ENCODE peak calls at places on chromosomes 2 and 18, in five cellular contexts. A is thoracic aorta, D is adrenal gland, T is H1, M is GM23338. U is an unnamed sample. For H3K4me1, the result is how much of the 10 kb centered on the place peaks cover.

GRCh38 chr2:20439193-20439475 is 7.7 kb upstream of the RHOB start:
- DNase-seq in A (no peak), D (peak), T (no peak), M (no peak), U (no peak)

GRCh38 chr18:23629444-23629946 is 33.2 kb downstream of the ANKRD29 start:
- DNase-seq in A (no peak), D (no peak), T (no peak), M (no peak), U (peak)

GRCh38 chr18:43869451-43870008 is 592.2 kb upstream of the SYT4 start:
- DNase-seq in A (no peak), D (no peak), T (no peak), M (no peak), U (no peak)

GRCh38 chr2:85655961-85656403 is 12.0 kb downstream of the SFTPB start:
- DNase-seq in A (no peak), D (no peak), T (no peak), M (no peak), U (no peak)

GRCh38 chr18:8045890-8046289 is 478.8 kb downstream of the PTPRM start:
- DNase-seq in A (no peak), D (no peak), T (no peak), M (no peak), U (no peak)

GRCh38 chr18:12516049-12516677 is 108.4 kb downstream of the PRELID3A start:
- DNase-seq in A (no peak), D (no peak), T (no peak), M (no peak), U (no peak)

GRCh38 chr18:44725300-44726096 is 44.8 kb downstream of the SETBP1 start:
- DNase-seq in A (no peak), D (peak), T (no peak), M (no peak), U (no peak)

GRCh38 chr2:24818721-24819167 is 25.5 kb downstream of the CENPO start:
- DNase-seq in A (no peak), D (peak), T (no peak), M (no peak), U (peak)

GRCh38 chr2:95275151-95275515 is 884 bp downstream of the PROM2 start:
- DNase-seq in A (no peak), D (no peak), T (no peak), M (no peak), U (no peak)

GRCh38 chr2:66872056-66872821 is 437.3 kb downstream of the MEIS1 start:
- DNase-seq in A (no peak), D (no peak), T (no peak), M (no peak), U (no peak)

GRCh38 chr2:128137094-128137616 is 46.2 kb downstream of the UGGT1 start:
- DNase-seq in A (no peak), D (no peak), T (no peak), M (no peak), U (no peak)

GRCh38 chr2:26462511-26463251 is 15.2 kb downstream of the OTOF start:
- DNase-seq in A (no peak), D (peak), T (peak), M (peak), U (no peak)

GRCh38 chr2:154391051-154391450 is 307.4 kb upstream of the KCNJ3 start:
- DNase-seq in A (no peak), D (no peak), T (no peak), M (no peak), U (no peak)

GRCh38 chr2:154392256-154392655 is 306.2 kb upstream of the KCNJ3 start:
- DNase-seq in A (no peak), D (no peak), T (no peak), M (no peak), U (no peak)

GRCh38 chr2:154394600-154394999 is 303.9 kb upstream of the KCNJ3 start:
- DNase-seq in A (no peak), D (no peak), T (no peak), M (no peak), U (no peak)
- H3K4me1 ChIP-seq in A (under half), D (under half), T (under half), M (under half), U (under half)

GRCh38 chr2:10706033-10706432 is 15.4 kb upstream of the ATP6V1C2 start:
- DNase-seq in A (no peak), D (no peak), T (no peak), M (no peak), U (no peak)

GRCh38 chr2:10707831-10708230 is 13.6 kb upstream of the ATP6V1C2 start:
- DNase-seq in A (no peak), D (no peak), T (no peak), M (no peak), U (no peak)

GRCh38 chr2:10704034-10704594 is 14.3 kb upstream of the NOL10 start:
- DNase-seq in A (no peak), D (no peak), T (no peak), M (no peak), U (no peak)

GRCh38 chr2:10712186-10712809 is 9.1 kb upstream of the ATP6V1C2 start:
- DNase-seq in A (no peak), D (no peak), T (no peak), M (peak), U (no peak)

DNA sequence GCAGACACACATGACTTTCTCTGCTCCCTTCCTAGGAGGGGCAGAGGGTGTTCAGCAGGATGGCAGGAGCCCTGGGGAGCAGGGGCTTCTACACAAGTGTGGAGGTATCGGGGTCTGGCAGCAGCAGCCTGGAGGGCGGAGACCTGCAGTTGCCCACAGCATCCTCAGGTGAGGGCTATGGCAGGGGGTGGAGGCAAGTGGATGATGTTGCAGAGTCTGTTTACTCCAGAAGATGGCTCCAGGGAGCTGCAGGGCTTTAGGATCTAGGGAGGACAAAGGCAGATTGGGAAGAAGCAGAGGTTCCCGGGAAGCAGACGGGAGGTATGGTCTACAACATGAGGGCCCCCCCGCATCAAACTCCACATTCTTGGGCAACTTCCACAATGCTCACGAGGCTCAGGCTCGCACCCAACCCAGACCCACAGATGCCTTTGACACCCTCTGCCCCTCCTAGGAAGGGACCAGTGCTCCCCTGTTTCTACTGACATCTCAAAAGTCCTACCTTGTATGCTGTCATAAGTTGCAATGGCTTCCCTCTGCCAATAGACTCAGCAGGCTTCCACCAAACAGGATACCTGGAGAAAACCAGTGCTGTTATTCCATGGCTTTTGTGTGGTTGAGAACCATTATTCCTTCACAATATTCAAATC is 12.0 kb upstream of the ATP6V1C2 start:
- DNase-seq in A (no peak), D (no peak), T (peak), M (peak), U (no peak)
- TF ChIP-seq CTCF in A (no peak), D (no peak), T (peak), M (peak), U (peak)

DNA sequence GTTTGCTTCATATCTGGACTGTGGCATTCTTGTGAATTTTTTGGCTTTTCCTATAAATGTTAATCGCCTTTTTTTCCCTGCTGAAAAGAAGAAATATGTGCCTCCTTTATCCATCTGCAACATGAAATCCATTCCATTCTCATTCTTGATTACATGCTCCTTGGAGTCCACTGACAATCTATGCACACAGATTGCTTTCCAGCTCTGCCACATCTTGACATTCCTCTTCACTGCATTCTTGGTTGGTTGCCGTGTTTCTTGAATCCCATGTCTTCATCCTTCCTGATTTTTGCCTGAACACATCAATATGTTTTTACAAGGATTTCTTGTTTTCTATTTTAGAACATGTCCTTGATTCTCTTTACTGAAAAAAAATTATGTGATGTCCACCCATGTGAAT is 26.7 kb upstream of the BIRC6 start:
- DNase-seq in A (no peak), D (no peak), T (no peak), M (no peak), U (no peak)
- H3K27ac ChIP-seq in A (no peak), D (no peak), T (no peak), M (no peak), U (no peak)

GRCh38 chr2:241300000-241300399 is 15.5 kb downstream of the HDLBP start:
- DNase-seq in A (no peak), D (no peak), T (no peak), M (peak), U (no peak)
- H3K4me1 ChIP-seq in A (under half), D (under half), T (under half), M (under half), U (under half)

GRCh38 chr2:113720167-113720566 is 36.3 kb downstream of the SLC35F5 start:
- DNase-seq in A (no peak), D (no peak), T (no peak), M (peak), U (no peak)
- TF ChIP-seq CTCF in A (peak), D (peak), T (peak), M (peak), U (no peak)

GRCh38 chr2:11786592-11786991 is 40.2 kb downstream of the LPIN1 start:
- DNase-seq in A (no peak), D (peak), T (no peak), M (no peak), U (no peak)

GRCh38 chr2:11784310-11784709 is 37.9 kb downstream of the LPIN1 start:
- DNase-seq in A (no peak), D (peak), T (no peak), M (no peak), U (no peak)

GRCh38 chr2:11786191-11786590 is 39.8 kb downstream of the LPIN1 start:
- DNase-seq in A (no peak), D (peak), T (no peak), M (no peak), U (no peak)

GRCh38 chr2:11785611-11785940 is 39.1 kb downstream of the LPIN1 start:
- DNase-seq in A (no peak), D (peak), T (no peak), M (no peak), U (no peak)

DNA sequence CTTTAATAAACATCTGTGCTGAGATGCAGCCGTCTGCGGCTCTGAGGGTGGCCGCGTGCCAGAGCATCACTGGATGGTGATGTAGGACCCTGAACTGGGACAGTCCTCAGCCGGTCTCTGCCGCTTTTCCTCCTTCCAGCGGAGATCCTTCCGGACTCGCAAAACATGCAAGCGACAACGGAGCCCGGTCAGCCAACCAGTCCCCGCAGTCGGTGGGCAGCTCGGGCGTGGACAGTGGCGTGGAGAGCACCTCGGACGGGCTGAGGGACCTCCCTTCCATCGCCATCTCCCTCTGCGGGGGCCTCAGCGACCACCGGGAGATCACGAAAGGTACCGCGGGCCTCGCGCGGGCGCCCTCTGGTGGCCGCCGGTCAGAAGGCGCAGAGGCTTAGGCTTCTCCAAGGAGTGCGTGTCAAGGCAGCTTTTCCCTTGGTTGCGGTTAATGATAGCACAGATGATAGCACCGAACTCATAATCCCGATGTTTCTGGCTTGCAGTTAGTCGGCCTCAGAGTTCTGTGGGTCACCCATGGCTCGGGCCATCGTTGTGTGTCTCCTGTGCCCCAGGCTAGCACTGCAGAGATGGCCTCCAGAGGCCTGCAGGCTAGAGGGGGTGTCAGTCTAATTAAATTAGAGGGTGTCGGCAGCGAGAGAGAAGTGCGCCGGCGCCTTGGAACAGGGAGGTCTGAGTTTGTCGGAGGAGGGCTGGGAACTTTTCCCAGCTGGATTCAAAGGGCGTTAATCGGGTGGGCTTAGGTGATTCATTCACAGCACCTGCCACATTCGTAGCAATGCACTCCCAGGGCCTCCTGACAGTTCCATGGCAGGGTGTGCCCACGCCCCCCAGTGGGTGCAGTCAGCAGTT is 38.5 kb downstream of the LPIN1 start:
- DNase-seq in A (no peak), D (peak), T (peak), M (peak), U (no peak)
- H3K27ac ChIP-seq in A (no peak), D (no peak), T (no peak), M (no peak), U (no peak)

GRCh38 chr2:217938038-217938437 is 64.8 kb downstream of the TNS1 start:
- DNase-seq in A (no peak), D (no peak), T (no peak), M (no peak), U (no peak)

GRCh38 chr2:217936952-217937351 is 65.8 kb downstream of the TNS1 start:
- DNase-seq in A (no peak), D (no peak), T (no peak), M (no peak), U (no peak)

GRCh38 chr2:217935901-217936684 is 66.7 kb downstream of the TNS1 start:
- DNase-seq in A (no peak), D (no peak), T (no peak), M (peak), U (no peak)

GRCh38 chr2:217939220-217939619 is 63.6 kb downstream of the TNS1 start:
- DNase-seq in A (no peak), D (no peak), T (no peak), M (no peak), U (no peak)

DNA sequence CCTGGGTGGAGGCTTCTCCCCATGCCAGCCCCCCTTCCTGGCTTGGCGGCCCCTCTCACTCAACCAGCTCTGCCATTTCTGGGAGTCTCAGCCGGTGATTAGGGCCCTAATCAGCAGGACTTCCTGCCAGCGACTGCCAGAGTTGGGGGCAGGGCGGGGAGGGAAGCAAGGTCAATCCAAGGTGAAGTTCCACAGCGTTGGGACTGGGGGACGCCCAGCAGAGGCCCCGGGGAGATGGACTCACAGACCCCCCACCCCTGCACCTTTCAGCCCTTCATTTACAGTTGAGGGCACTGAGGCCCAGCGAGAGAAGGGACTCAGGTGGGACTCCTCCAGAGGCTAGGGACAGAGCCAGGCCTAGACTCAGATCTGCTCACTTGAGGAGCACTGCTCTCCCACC is 65.3 kb downstream of the TNS1 start:
- DNase-seq in A (no peak), D (no peak), T (no peak), M (peak), U (no peak)
- H3K4me1 ChIP-seq in A (half or more), D (half or more), T (under half), M (under half), U (half or more)

GRCh38 chr2:233384811-233385488 is 30.7 kb downstream of the DGKD start:
- DNase-seq in A (no peak), D (no peak), T (no peak), M (no peak), U (peak)

GRCh38 chr2:233385489-233386044 is 31.3 kb downstream of the DGKD start:
- DNase-seq in A (no peak), D (no peak), T (no peak), M (no peak), U (no peak)

GRCh38 chr2:233381013-233381995 is 27.0 kb downstream of the DGKD start:
- DNase-seq in A (no peak), D (no peak), T (no peak), M (no peak), U (no peak)

GRCh38 chr2:233386382-233387041 is 32.2 kb downstream of the DGKD start:
- DNase-seq in A (no peak), D (no peak), T (no peak), M (no peak), U (peak)

DNA sequence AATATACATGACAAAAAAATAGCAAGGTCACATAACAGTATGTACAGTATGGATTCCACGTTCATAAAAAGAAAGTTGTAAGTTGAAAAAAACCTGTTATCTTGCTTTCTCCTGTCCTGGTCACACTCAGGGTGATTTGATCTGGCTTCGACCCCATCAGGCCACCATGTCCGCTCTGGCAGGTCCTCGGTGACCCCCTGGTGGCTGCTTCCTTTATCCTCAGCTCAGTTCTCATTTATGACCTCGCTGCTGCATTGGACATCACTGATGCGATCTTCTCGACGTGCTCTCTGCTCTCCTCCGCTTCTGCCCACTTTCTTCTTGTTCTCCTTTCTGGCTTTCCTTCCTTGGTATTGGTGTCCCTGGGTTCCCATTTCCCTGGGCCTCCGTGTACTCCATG is 29.7 kb downstream of the DGKD start:
- DNase-seq in A (no peak), D (no peak), T (no peak), M (peak), U (peak)
- TF ChIP-seq CTCF in A (no peak), D (no peak), T (peak), M (peak), U (no peak)

GRCh38 chr2:207317358-207317984 is 151.7 kb upstream of the KLF7 start:
- DNase-seq in A (no peak), D (no peak), T (no peak), M (no peak), U (no peak)
- H3K27ac ChIP-seq in A (no peak), D (no peak), T (no peak), M (no peak), U (no peak)

U was measured in ascending aorta.